ENCODE peak calls at places on chromosomes 1 and 21, in ten cellular contexts. Z is choroid plexus epithelial cell, V is colonic mucosa, D is NCI-H187, W is anterior cingulate cortex, K is pancreas, C is AG04450, U is sigmoid colon, F is T-helper 1 cell, O is T-helper 9 cell. X is an unnamed sample.

GRCh38 chr1:29827801-29828525 is 591.6 kb downstream of the PTPRU start:
- DNase-seq in Z (no peak), V (peak; percentile 4), D (no peak), W (no peak), K (no peak), C (no peak), U (no peak), F (no peak), O (no peak), X (no peak)

GRCh38 chr1:110050602-110051261 is 16.3 kb downstream of the STRIP1 start:
- DNase-seq in Z (no peak), V (no peak), D (no peak), W (no peak), K (no peak), C (no peak), U (no peak), F (no peak), O (no peak), X (no peak)

GRCh38 chr1:211335507-211336157 is 9.0 kb downstream of the TRAF5 start:
- DNase-seq in Z (no peak), V (peak; percentile 62), D (no peak), W (no peak), K (no peak), C (no peak), U (no peak), F (no peak), O (no peak), X (no peak)

GRCh38 chr1:64162804-64163203 is 40.6 kb upstream of the UBE2U start:
- DNase-seq in Z (no peak), V (no peak), D (no peak), W (no peak), K (no peak), C (no peak), U (no peak), F (no peak), O (no peak), X (no peak)

GRCh38 chr1:78304766-78305165 is 186.0 kb upstream of the PTGFR start:
- DNase-seq in Z (peak; percentile 37), V (no peak), D (no peak), W (no peak), K (no peak), C (no peak), U (no peak), F (no peak), O (no peak), X (no peak)

GRCh38 chr1:6163973-6164617 is 16.0 kb downstream of the CHD5 start:
- DNase-seq in Z (no peak), V (no peak), D (no peak), W (no peak), K (no peak), C (no peak), U (no peak), F (no peak), O (no peak), X (no peak)

GRCh38 chr21:33441489-33442477 is 38.0 kb downstream of the TMEM50B start:
- DNase-seq in Z (peak; percentile 70), V (peak; percentile 67), D (peak; percentile 91), W (no peak), K (no peak), C (peak; percentile 51), U (no peak), F (no peak), O (no peak), X (no peak)

GRCh38 chr21:34890724-34891609 is 158.1 kb downstream of the RUNX1 start:
- DNase-seq in Z (peak; percentile 64), V (no peak), D (peak; percentile 44), W (no peak), K (peak; percentile 19), C (no peak), U (peak; percentile 75), F (no peak), O (no peak), X (no peak)

GRCh38 chr1:93468681-93469080 is 20.8 kb downstream of the FNBP1L start:
- DNase-seq in Z (no peak), V (no peak), D (no peak), W (no peak), K (no peak), C (no peak), U (no peak), F (no peak), O (no peak), X (no peak)

GRCh38 chr1:115112496-115113375 is 23.4 kb upstream of the TSPAN2 start:
- DNase-seq in Z (peak; percentile 26), V (peak; percentile 39), D (peak; percentile 15), W (no peak), K (peak; percentile 50), C (no peak), U (no peak), F (peak; percentile 46), O (peak; percentile 55), X (peak; percentile 20)

GRCh38 chr1:9835758-9836631 is 12.2 kb upstream of the CLSTN1 start:
- DNase-seq in Z (peak; percentile 20), V (peak; percentile 68), D (no peak), W (peak; percentile 35), K (no peak), C (no peak), U (peak; percentile 90), F (no peak), O (no peak), X (no peak)

GRCh38 chr1:226976671-226977287 is 36.7 kb downstream of the COQ8A start:
- DNase-seq in Z (no peak), V (no peak), D (no peak), W (no peak), K (no peak), C (no peak), U (peak; percentile 53), F (no peak), O (no peak), X (no peak)